ENCODE peak calls at places on chromosome 9, in nine cellular contexts. G is Peyer's patch, N is body of pancreas, E is NB4, S is esophagus muscularis mucosa, V is ovary, A is A549, Q is stomach, H is spleen. J is an unnamed sample.

GRCh38 chr9:114035221-114035844 is 42.8 kb downstream of the AMBP start:
- DNase-seq in G (no peak), N (no peak), E (no peak), S (no peak), V (no peak), A (no peak), Q (no peak), H (peak), J (no peak)

GRCh38 chr9:28443461-28443860 is 870.2 kb upstream of the C9orf72 start:
- DNase-seq in G (no peak), N (no peak), E (no peak), S (no peak), V (no peak), A (no peak), Q (no peak), H (peak), J (no peak)

GRCh38 chr9:70601000-70601929 is 186.8 kb upstream of the KLF9 start:
- DNase-seq in G (peak), N (peak), E (no peak), S (peak), V (peak), A (no peak), Q (peak), H (peak), J (peak)

GRCh38 chr9:89803403-89803802 is 198.6 kb downstream of the GADD45G start:
- DNase-seq in G (no peak), N (no peak), E (no peak), S (no peak), V (no peak), A (no peak), Q (no peak), H (no peak), J (no peak)

GRCh38 chr9:95097279-95097678 is 220.2 kb downstream of the FANCC start:
- DNase-seq in G (no peak), N (no peak), E (no peak), S (no peak), V (no peak), A (no peak), Q (no peak), H (no peak), J (no peak)

GRCh38 chr9:76859860-76860259 is 46.1 kb downstream of the PRUNE2 start:
- DNase-seq in G (no peak), N (no peak), E (peak), S (no peak), V (no peak), A (no peak), Q (no peak), H (no peak), J (no peak)

GRCh38 chr9:94056442-94056974 is 27.8 kb upstream of the PTPDC1 start:
- DNase-seq in G (no peak), N (peak), E (no peak), S (no peak), V (no peak), A (no peak), Q (no peak), H (no peak), J (no peak)

GRCh38 chr9:137487454-137488329 is 28.6 kb upstream of the NSMF start:
- DNase-seq in G (no peak), N (peak), E (no peak), S (no peak), V (no peak), A (no peak), Q (no peak), H (peak), J (no peak)

GRCh38 chr9:7549261-7549660 is 250.3 kb downstream of the DMAC1 start:
- DNase-seq in G (peak), N (no peak), E (no peak), S (no peak), V (peak), A (no peak), Q (no peak), H (no peak), J (no peak)

GRCh38 chr9:91179237-91180138 is 182.2 kb downstream of the AUH start:
- DNase-seq in G (peak), N (no peak), E (no peak), S (peak), V (no peak), A (no peak), Q (peak), H (no peak), J (no peak)

GRCh38 chr9:90921104-90921503 is 119.5 kb downstream of the SYK start:
- DNase-seq in G (no peak), N (peak), E (peak), S (no peak), V (no peak), A (no peak), Q (peak), H (no peak), J (no peak)

GRCh38 chr9:3912260-3912659 is 386.5 kb upstream of the RFX3 start:
- DNase-seq in G (no peak), N (no peak), E (no peak), S (no peak), V (no peak), A (no peak), Q (no peak), H (no peak), J (no peak)

GRCh38 chr9:132288956-132289355 is 65.8 kb downstream of the SETX start:
- DNase-seq in G (no peak), N (no peak), E (no peak), S (no peak), V (no peak), A (no peak), Q (no peak), H (no peak), J (no peak)

GRCh38 chr9:2857564-2858198 is 13.8 kb upstream of the PUM3 start:
- DNase-seq in G (peak), N (peak), E (peak), S (peak), V (peak), A (peak), Q (peak), H (no peak), J (peak)

GRCh38 chr9:91966503-91966902 is 16.5 kb upstream of the ROR2 start:
- DNase-seq in G (no peak), N (no peak), E (no peak), S (no peak), V (no peak), A (no peak), Q (no peak), H (no peak), J (no peak)

GRCh38 chr9:92669527-92669889 is 423 bp downstream of the IPPK start:
- DNase-seq in G (no peak), N (peak), E (peak), S (no peak), V (no peak), A (no peak), Q (peak), H (peak), J (no peak)

GRCh38 chr9:93825348-93826115 is 129.6 kb downstream of the BARX1 start:
- DNase-seq in G (no peak), N (no peak), E (no peak), S (peak), V (no peak), A (no peak), Q (no peak), H (peak), J (no peak)

GRCh38 chr9:92026206-92027002 is 76.4 kb upstream of the ROR2 start:
- DNase-seq in G (no peak), N (no peak), E (no peak), S (no peak), V (no peak), A (no peak), Q (no peak), H (no peak), J (no peak)

GRCh38 chr9:81574399-81574798 is 114.9 kb downstream of the TLE1 start:
- DNase-seq in G (no peak), N (no peak), E (no peak), S (no peak), V (no peak), A (no peak), Q (no peak), H (no peak), J (no peak)

GRCh38 chr9:16180546-16180945 is 627.7 kb downstream of the CCDC171 start:
- DNase-seq in G (no peak), N (no peak), E (no peak), S (peak), V (no peak), A (peak), Q (no peak), H (no peak), J (no peak)

GRCh38 chr9:81108391-81108790 is 581.0 kb downstream of the TLE1 start:
- DNase-seq in G (no peak), N (no peak), E (no peak), S (no peak), V (no peak), A (no peak), Q (no peak), H (no peak), J (no peak)

GRCh38 chr9:34591091-34591910 is 1.8 kb upstream of the CNTFR start:
- DNase-seq in G (peak), N (peak), E (peak), S (peak), V (peak), A (peak), Q (peak), H (peak), J (peak)

GRCh38 chr9:107263289-107263688 is 19.8 kb upstream of the RAD23B start:
- DNase-seq in G (no peak), N (no peak), E (no peak), S (no peak), V (no peak), A (no peak), Q (no peak), H (no peak), J (no peak)

GRCh38 chr9:109014267-109015025 is 1.1 kb upstream of the CTNNAL1 start:
- DNase-seq in G (no peak), N (no peak), E (peak), S (no peak), V (peak), A (peak), Q (no peak), H (peak), J (peak)

GRCh38 chr9:71672573-71672972 is 95.7 kb downstream of the CEMIP2 start:
- DNase-seq in G (no peak), N (no peak), E (no peak), S (no peak), V (no peak), A (no peak), Q (no peak), H (no peak), J (no peak)

GRCh38 chr9:7980691-7981289 is 181.2 kb upstream of the DMAC1 start:
- DNase-seq in G (no peak), N (no peak), E (no peak), S (no peak), V (no peak), A (no peak), Q (no peak), H (no peak), J (no peak)

GRCh38 chr9:36992501-36993316 is 41.4 kb downstream of the PAX5 start:
- DNase-seq in G (no peak), N (no peak), E (no peak), S (no peak), V (no peak), A (no peak), Q (no peak), H (no peak), J (no peak)

GRCh38 chr9:7811679-7812078 is 12.1 kb upstream of the DMAC1 start:
- DNase-seq in G (no peak), N (no peak), E (no peak), S (no peak), V (no peak), A (no peak), Q (no peak), H (no peak), J (no peak)

GRCh38 chr9:125521462-125522327 is 185.3 kb downstream of the MAPKAP1 start:
- DNase-seq in G (no peak), N (no peak), E (peak), S (no peak), V (no peak), A (peak), Q (no peak), H (no peak), J (no peak)

GRCh38 chr9:20788526-20789421 is 104.7 kb downstream of the FOCAD start:
- DNase-seq in G (no peak), N (no peak), E (no peak), S (no peak), V (no peak), A (no peak), Q (no peak), H (no peak), J (no peak)

GRCh38 chr9:16871358-16872151 is 1.1 kb upstream of the BNC2 start:
- DNase-seq in G (peak), N (peak), E (peak), S (no peak), V (peak), A (peak), Q (peak), H (peak), J (peak)

GRCh38 chr9:37229882-37230482 is 109.6 kb downstream of the ZCCHC7 start:
- DNase-seq in G (no peak), N (no peak), E (no peak), S (no peak), V (no peak), A (peak), Q (no peak), H (no peak), J (no peak)

GRCh38 chr9:132207839-132208615 is 46.2 kb downstream of the NTNG2 start:
- DNase-seq in G (no peak), N (no peak), E (peak), S (no peak), V (no peak), A (no peak), Q (no peak), H (no peak), J (no peak)

GRCh38 chr9:85900504-85901201 is 40.3 kb upstream of the NAA35 start:
- DNase-seq in G (no peak), N (no peak), E (peak), S (no peak), V (no peak), A (peak), Q (no peak), H (no peak), J (no peak)

GRCh38 chr9:130794923-130795495 is 40.0 kb upstream of the ABL1 start:
- DNase-seq in G (no peak), N (no peak), E (no peak), S (no peak), V (no peak), A (no peak), Q (no peak), H (no peak), J (no peak)

GRCh38 chr9:83154821-83155220 is 91.9 kb upstream of the RASEF start:
- DNase-seq in G (no peak), N (peak), E (no peak), S (no peak), V (no peak), A (no peak), Q (no peak), H (no peak), J (no peak)

DNA sequence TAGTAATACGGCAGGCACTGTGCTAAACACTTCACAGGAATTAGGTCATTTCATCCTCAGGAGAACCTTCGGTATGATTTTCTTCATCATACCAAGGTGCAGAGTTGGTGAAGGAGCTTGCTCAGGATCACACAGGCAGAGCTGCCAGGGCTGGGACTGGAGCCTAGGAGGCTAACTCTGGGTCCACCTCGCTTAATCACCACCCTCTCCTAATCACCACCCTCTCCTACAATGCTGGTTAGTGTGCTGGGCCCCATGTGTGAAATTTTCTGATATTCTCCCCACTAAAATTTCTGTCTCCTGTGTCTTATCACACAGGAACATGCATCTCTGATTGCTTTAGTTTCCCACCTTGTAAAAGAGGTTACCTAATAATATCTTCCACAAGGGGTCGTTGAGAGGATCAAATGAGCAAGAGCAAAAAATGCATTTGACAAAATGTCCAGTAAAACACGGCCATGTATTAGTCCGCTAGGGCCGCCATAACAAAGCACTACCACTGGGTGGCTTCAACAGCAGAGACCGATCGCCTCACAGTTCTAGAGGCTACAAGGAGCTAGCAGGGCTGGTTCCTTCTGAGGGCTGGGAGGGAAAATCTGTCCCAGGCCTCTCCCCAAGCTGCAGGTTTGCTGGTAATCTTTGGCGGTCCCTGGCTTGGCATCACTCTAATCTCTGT is 128.2 kb upstream of the NFIB start:
- DNase-seq in G (no peak), N (no peak), E (peak), S (no peak), V (no peak), A (peak), Q (no peak), H (no peak), J (no peak)
- TF ChIP-seq CTCF in G (no peak), N (no peak), E (peak), S (no peak), V (no peak), A (peak), Q (no peak), H (no peak), J (no peak)

GRCh38 chr9:124256517-124257069 is 1.2 kb upstream of the NEK6 start:
- DNase-seq in G (peak), N (no peak), E (no peak), S (no peak), V (peak), A (peak), Q (no peak), H (peak), J (no peak)

GRCh38 chr9:124259273-124260078 is 1.7 kb downstream of the NEK6 start:
- DNase-seq in G (peak), N (peak), E (peak), S (peak), V (peak), A (peak), Q (peak), H (peak), J (peak)

GRCh38 chr9:124257070-124257864 is 482 bp upstream of the NEK6 start:
- DNase-seq in G (no peak), N (no peak), E (peak), S (no peak), V (peak), A (no peak), Q (no peak), H (peak), J (no peak)

GRCh38 chr9:124258765-124259272 is 1.1 kb downstream of the NEK6 start:
- DNase-seq in G (no peak), N (no peak), E (peak), S (no peak), V (no peak), A (no peak), Q (no peak), H (no peak), J (no peak)

GRCh38 chr9:124257865-124258764 is at the start of gene NEK6:
- DNase-seq in G (no peak), N (peak), E (peak), S (no peak), V (peak), A (no peak), Q (peak), H (peak), J (no peak)
- TF ChIP-seq POLR2A in G (no peak), N (peak), E (no peak), S (no peak), V (no peak), A (peak), Q (no peak), H (no peak), J (no peak)

DNA sequence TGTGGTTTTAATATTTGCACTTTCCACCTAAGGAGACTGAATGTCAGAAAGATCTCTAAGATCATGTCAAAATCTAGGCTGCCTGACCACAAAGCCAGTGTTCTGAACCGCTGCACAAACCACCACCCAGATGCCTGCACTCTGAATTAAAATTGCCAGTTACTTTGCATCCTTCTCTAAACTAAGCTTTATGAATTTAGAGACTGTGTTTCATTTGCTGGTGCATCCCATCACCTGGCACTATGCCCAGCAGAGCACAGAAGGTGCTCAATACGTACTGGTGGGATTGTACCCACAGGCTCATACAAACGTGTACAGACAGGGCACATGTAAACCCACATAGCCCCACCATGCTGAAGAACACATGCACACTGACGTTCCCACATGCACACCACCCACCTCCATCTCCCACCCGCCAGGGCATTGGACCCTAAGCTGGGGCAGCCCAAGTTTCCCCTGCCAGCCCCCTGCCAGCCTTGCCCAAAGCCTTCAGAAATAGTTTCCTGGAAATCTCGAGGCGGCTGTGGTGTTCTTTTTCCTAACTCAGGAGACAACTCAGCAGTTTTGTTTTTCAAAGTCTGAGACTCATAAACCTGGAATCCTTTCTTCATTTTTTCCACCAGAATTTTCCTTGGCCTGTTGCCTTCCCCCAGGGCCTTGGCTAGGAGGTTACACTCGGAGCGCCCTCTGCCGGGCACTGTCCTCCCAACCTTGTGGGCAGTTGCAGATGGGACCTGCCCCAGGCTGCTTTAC is 9.6 kb upstream of the TRAF1 start:
- DNase-seq in G (peak), N (peak), E (peak), S (peak), V (peak), A (peak), Q (peak), H (peak), J (peak)
- H3K4me3 ChIP-seq in G (no peak), N (no peak), E (no peak), S (peak), V (peak), A (no peak), Q (peak), H (no peak), J (no peak)

DNA sequence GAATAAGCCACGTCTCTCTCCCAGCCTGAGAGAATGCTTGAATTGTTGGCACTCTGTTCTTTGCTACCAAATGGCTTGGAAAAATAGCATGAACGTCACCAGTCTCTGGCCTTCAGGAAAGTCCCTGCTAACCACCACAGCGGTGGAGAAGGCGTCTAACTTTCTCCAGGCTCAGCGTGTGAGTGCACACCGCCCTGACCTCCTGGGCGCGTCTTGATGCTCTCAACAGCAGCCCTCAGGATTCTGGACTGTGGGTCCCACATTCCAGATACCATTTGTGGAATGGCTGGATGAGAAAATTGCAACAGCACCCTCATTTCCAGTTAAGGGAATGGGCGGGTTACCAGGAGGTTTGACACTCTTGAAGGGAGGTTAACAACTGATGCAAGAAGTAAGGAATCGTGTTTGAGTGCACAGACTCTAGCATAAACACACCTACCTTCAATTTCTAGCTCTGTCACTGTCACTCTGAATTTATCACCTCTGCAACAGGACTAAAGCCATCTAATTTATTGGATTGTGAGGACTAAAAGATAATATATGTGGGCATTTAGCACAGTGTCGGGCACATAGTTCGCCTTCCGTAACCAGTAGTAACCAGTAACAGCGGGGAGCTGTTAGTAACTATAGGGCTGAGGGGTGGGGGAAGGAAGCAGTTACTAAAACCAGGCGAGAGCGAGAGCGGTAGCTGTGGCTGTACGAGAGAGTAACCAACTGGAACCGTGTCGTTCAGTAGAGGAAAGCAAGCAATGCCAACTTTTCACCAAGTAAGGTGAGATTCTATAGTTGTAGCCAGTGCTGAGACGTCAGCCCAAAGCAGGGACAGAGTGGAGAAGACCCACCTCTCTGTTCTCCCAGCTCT is 807 bp upstream of the PLGRKT start:
- DNase-seq in G (peak), N (peak), E (no peak), S (no peak), V (no peak), A (peak), Q (no peak), H (peak), J (no peak)
- TF ChIP-seq CTCF in G (no peak), N (no peak), E (no peak), S (no peak), V (no peak), A (no peak), Q (no peak), H (no peak), J (no peak)

J was measured in uterus.